ENCODE peak calls at places on chromosome 3, in four cellular contexts. J is IMR-90, D is thoracic aorta, S is BJ. L is an unnamed sample.

GRCh38 chr3:137105277-137105977 is 147.6 kb downstream of the IL20RB start:
- DNase-seq in D (no peak), J (peak; percentile 62), S (peak; percentile 8), L (no peak)

GRCh38 chr3:137012097-137012501 is 54.3 kb downstream of the IL20RB start:
- DNase-seq in J (peak; percentile 71), D (no peak), S (no peak), L (peak; percentile 79)

GRCh38 chr3:173045770-173046382 is 95.2 kb downstream of the SPATA16 start:
- DNase-seq in D (no peak), S (no peak), J (no peak), L (no peak)

GRCh38 chr3:171461087-171461917 is 1.1 kb upstream of the TNIK start:
- DNase-seq in J (peak; percentile 44), S (no peak), D (no peak), L (no peak)

GRCh38 chr3:72338082-72338941 is 509.9 kb downstream of the SHQ1 start:
- DNase-seq in D (no peak), J (peak; percentile 55), S (no peak), L (no peak)

GRCh38 chr3:87298111-87298718 is 21.8 kb upstream of the POU1F1 start:
- DNase-seq in J (peak; percentile 32), S (no peak), D (no peak), L (no peak)

GRCh38 chr3:35651888-35652287 is 12.6 kb downstream of the ARPP21 start:
- DNase-seq in D (no peak), J (peak; percentile 22), S (no peak), L (no peak)

GRCh38 chr3:150078983-150079739 is 108.5 kb upstream of the PFN2 start:
- DNase-seq in J (peak; percentile 95), S (peak; percentile 67), D (peak; percentile 16), L (peak; percentile 94)

GRCh38 chr3:53772562-53773329 is 73.5 kb downstream of the CHDH start:
- DNase-seq in J (peak; percentile 27), D (no peak), S (no peak), L (no peak)

GRCh38 chr3:173725507-173725906 is 328.0 kb downstream of the NLGN1 start:
- DNase-seq in S (no peak), D (no peak), J (peak; percentile 54), L (no peak)

GRCh38 chr3:170486398-170486797 is 67.7 kb downstream of the CLDN11 start:
- DNase-seq in S (no peak), J (no peak), D (no peak), L (no peak)

GRCh38 chr3:53155763-53156162 is 5.2 kb upstream of the PRKCD start:
- DNase-seq in S (no peak), J (no peak), D (no peak), L (no peak)

GRCh38 chr3:188901126-188901525 is 270.6 kb upstream of the TPRG1 start:
- DNase-seq in J (peak; percentile 66), S (no peak), D (no peak), L (peak; percentile 12)

GRCh38 chr3:103308921-103309320 is 874.1 kb downstream of the ZPLD1 start:
- DNase-seq in D (no peak), S (no peak), J (no peak), L (no peak)

GRCh38 chr3:48661501-48662139 is 1.1 kb downstream of the CELSR3 start:
- DNase-seq in S (no peak), J (peak; percentile 41), D (no peak), L (peak; percentile 22)

GRCh38 chr3:178170698-178171535 is 365.3 kb upstream of the KCNMB2 start:
- DNase-seq in J (peak; percentile 86), D (no peak), S (no peak), L (no peak)

GRCh38 chr3:105613120-105613519 is 246.4 kb downstream of the ALCAM start:
- DNase-seq in J (no peak), S (no peak), D (no peak), L (no peak)

GRCh38 chr3:63168179-63168578 is 109.9 kb upstream of the SYNPR start:
- DNase-seq in S (no peak), D (no peak), J (no peak), L (no peak)

GRCh38 chr3:116969646-116970045 is 260.1 kb downstream of the TUSC7 start:
- DNase-seq in D (no peak), J (no peak), S (no peak), L (no peak)

GRCh38 chr3:193829781-193830180 is 236.8 kb downstream of the OPA1 start:
- DNase-seq in J (peak; percentile 16), S (no peak), D (no peak), L (peak; percentile 58)

GRCh38 chr3:77407454-77407853 is 367.6 kb downstream of the ROBO2 start:
- DNase-seq in S (no peak), J (no peak), D (no peak), L (no peak)

GRCh38 chr3:59772416-59773408 is 722.9 kb upstream of the CFAP20DC start:
- DNase-seq in S (no peak), D (no peak), J (no peak), L (no peak)

GRCh38 chr3:170128259-170128976 is 53.1 kb downstream of the PHC3 start:
- DNase-seq in D (no peak), J (no peak), S (peak; percentile 28), L (no peak)

GRCh38 chr3:127754411-127755304 is 67.7 kb downstream of the MGLL start:
- DNase-seq in S (no peak), J (no peak), D (no peak), L (no peak)

GRCh38 chr3:189652042-189652441 is 20.9 kb downstream of the TP63 start:
- DNase-seq in S (no peak), J (peak; percentile 30), D (no peak), L (no peak)

GRCh38 chr3:70179111-70179510 is 133.3 kb downstream of the MDFIC2 start:
- DNase-seq in D (no peak), S (no peak), J (no peak), L (no peak)

GRCh38 chr3:139106013-139106932 is 61.6 kb upstream of the PRR23C start:
- DNase-seq in S (no peak), D (no peak), J (no peak), L (no peak)

GRCh38 chr3:193865339-193865738 is 270.6 kb upstream of the HES1 start:
- DNase-seq in D (no peak), J (no peak), S (no peak), L (no peak)

DNA sequence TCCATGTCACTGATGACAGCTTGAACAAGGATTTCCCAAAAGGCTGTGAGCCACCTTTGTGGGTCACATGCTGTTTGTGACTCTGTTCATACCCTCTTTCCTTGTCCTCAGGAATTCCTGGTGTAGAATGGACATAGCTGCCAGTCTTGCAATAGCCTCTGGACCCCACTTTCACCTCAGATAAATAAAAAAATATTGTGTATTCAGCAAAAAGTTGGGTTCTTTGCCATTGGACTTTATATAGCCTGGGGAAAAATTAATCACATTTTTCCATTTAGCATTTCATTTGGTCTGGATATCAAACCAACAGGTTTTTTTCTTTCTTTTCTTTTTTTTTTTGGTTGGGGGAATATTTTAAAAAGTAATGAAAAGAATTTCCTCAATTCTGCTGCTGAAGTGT is 144.8 kb downstream of the PDCD6IP start:
- DNase-seq in J (no peak), D (no peak), S (no peak), L (no peak)
- H3K4me3 ChIP-seq in J (no peak overlapping the region), D (no peak overlapping the region), S (no peak overlapping the region), L (no peak overlapping the region)

DNA sequence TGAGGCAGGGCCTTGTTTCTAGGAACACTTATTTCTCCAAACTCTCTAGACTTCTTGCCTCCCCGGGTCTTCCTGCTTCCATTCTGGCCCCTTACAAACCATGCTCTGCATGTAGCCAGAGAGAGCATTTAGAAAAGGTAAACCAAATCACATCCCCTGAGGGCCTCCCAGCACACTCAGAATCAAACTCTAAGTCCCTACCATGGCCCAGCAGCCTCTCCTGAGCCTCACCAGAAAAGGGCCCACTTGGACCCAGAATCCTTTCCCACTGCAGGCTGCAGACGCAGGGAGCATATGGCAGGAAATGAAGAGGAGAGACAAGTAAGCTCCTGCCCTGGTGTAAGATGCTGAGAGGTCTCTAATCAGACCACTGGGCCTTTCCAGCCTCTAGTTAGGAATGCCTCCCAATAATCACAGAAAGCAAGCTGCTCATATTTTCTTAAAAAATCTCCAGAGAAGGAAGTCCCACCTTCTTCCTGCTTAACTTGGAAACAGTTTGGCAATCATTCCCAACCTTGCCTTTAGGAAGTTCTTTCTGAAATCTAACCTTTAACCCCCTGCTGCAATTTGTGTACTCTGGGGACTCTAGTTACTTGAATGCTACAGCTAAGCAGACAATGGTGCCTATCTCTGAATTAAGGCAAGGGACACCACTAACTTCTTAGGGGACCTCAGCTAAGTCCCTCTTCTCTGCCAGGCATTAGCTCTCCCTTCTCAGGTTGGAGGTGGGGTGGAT is 4.2 kb downstream of the AMOTL2 start:
- DNase-seq in D (no peak), S (no peak), J (no peak), L (no peak)
- H3K36me3 ChIP-seq in D (peaks cover 52% of the 10 kb centered on the region), S (peaks cover 66% of the 10 kb centered on the region), J (peaks cover 72% of the 10 kb centered on the region), L (peaks cover 91% of the 10 kb centered on the region)

GRCh38 chr3:115512565-115513410 is 110.5 kb upstream of the GAP43 start:
- DNase-seq in S (no peak), D (no peak), J (peak; percentile 38), L (peak; percentile 23)

GRCh38 chr3:115517457-115518050 is 105.8 kb upstream of the GAP43 start:
- DNase-seq in S (no peak), D (no peak), J (peak; percentile 3), L (no peak)

GRCh38 chr3:115518100-115518852 is 105.0 kb upstream of the GAP43 start:
- DNase-seq in J (peak; percentile 79), D (peak; percentile 66), S (peak; percentile 22), L (peak; percentile 93)

GRCh38 chr3:115513411-115513800 is 109.9 kb upstream of the GAP43 start:
- DNase-seq in D (no peak), J (no peak), S (no peak), L (no peak)
- H3K4me3 ChIP-seq in D (peak overlapping the region; percentile 74), J (peak overlapping the region; percentile 43), S (no peak overlapping the region), L (peak overlapping the region; percentile 45)

GRCh38 chr3:52124766-52125165 is 29.5 kb downstream of the POC1A start:
- DNase-seq in J (no peak), D (no peak), S (no peak), L (no peak)
- H3K36me3 ChIP-seq in J (peaks cover 1% of the 10 kb centered on the region), D (no peaks in the 10 kb centered on the region), S (peaks cover 4% of the 10 kb centered on the region), L (no peaks in the 10 kb centered on the region)

GRCh38 chr3:13262493-13263211 is 157.5 kb downstream of the NUP210 start:
- DNase-seq in D (no peak), S (no peak), J (no peak), L (no peak)
- H3K4me3 ChIP-seq in D (no peak overlapping the region), S (no peak overlapping the region), J (no peak overlapping the region), L (no peak overlapping the region)

GRCh38 chr3:123951522-123952447 is 9.2 kb downstream of the CCDC14 start:
- DNase-seq in S (no peak), J (peak; percentile 33), D (no peak), L (no peak)
- H3K36me3 ChIP-seq in S (peaks cover 7% of the 10 kb centered on the region), J (peaks cover 37% of the 10 kb centered on the region), D (peaks cover 8% of the 10 kb centered on the region), L (peaks cover 47% of the 10 kb centered on the region)

GRCh38 chr3:120438216-120438615 is 12.6 kb downstream of the FSTL1 start:
- DNase-seq in J (no peak), D (no peak), S (no peak), L (no peak)
- H3K4me3 ChIP-seq in J (no peak overlapping the region), D (peak overlapping the region; percentile 25), S (no peak overlapping the region), L (no peak overlapping the region)